ENCODE peak calls at places on chromosome 12, in eight cellular contexts. F is chondrocyte; T is stimulated activated CD4-positive, alpha-beta T cell treated with anti-CD3 and anti-CD28 coated beads, Interleukin-4, amount 100 ng/mL, for 48 hours; Y is activated CD4-positive, alpha-beta T cell treated with anti-CD3 and anti-CD28 coated beads, Interleukin-2, amount 10 ng/mL, durations not matched to agents 24 days and 14 days; W is GM12878; I is left kidney; U is neural crest cell; K is CD4-positive, alpha-beta T cell. H is an unnamed sample.

GRCh38 chr12:6230321-6231110 is 30.3 kb downstream of the CD9 start:
- DNase-seq in F (no peak), T (peak; percentile 50), Y (peak; percentile 93), W (peak; percentile 69), I (peak; percentile 77), U (peak; percentile 43), K (peak; percentile 60), H (peak; percentile 25)

GRCh38 chr12:112998997-112999767 is 20.9 kb downstream of the OAS2 start:
- DNase-seq in F (no peak), T (no peak), Y (no peak), W (no peak), I (peak; percentile 71), U (no peak), K (no peak), H (peak; percentile 43)

GRCh38 chr12:81963651-81964050 is 204.5 kb upstream of the PPFIA2 start:
- DNase-seq in F (no peak), T (no peak), Y (no peak), W (no peak), I (no peak), U (no peak), K (no peak), H (no peak)

GRCh38 chr12:3491938-3492867 is 1.2 kb downstream of the PRMT8 start:
- DNase-seq in F (no peak), T (peak; percentile 27), Y (peak; percentile 86), W (no peak), I (peak; percentile 96), U (peak; percentile 75), K (peak; percentile 16), H (no peak)

GRCh38 chr12:114901316-114901715 is 217.3 kb upstream of the TBX3 start:
- DNase-seq in F (no peak), T (no peak), Y (no peak), W (no peak), I (no peak), U (no peak), K (no peak), H (no peak)

GRCh38 chr12:75884465-75884985 is 147.1 kb downstream of the PHLDA1 start:
- DNase-seq in F (no peak), T (no peak), Y (no peak), W (no peak), I (no peak), U (no peak), K (no peak), H (no peak)

GRCh38 chr12:4112734-4113396 is 160.7 kb upstream of the CCND2 start:
- DNase-seq in F (no peak), T (no peak), Y (peak; percentile 54), W (no peak), I (peak; percentile 23), U (no peak), K (no peak), H (no peak)

GRCh38 chr12:26830358-26830757 is 2.6 kb downstream of the ITPR2 start:
- DNase-seq in F (no peak), T (no peak), Y (no peak), W (no peak), I (no peak), U (no peak), K (no peak), H (no peak)

GRCh38 chr12:75591628-75592027 is 80.2 kb upstream of the KRR1 start:
- DNase-seq in F (no peak), T (no peak), Y (no peak), W (no peak), I (peak; percentile 82), U (no peak), K (no peak), H (no peak)

GRCh38 chr12:95336387-95337067 is 118.9 kb downstream of the VEZT start:
- DNase-seq in F (no peak), T (no peak), Y (no peak), W (no peak), I (peak; percentile 93), U (peak; percentile 61), K (no peak), H (no peak)

GRCh38 chr12:18462437-18462836 is 201.1 kb downstream of the PIK3C2G start:
- DNase-seq in F (no peak), T (no peak), Y (no peak), W (no peak), I (peak; percentile 33), U (no peak), K (no peak), H (no peak)

GRCh38 chr12:81610955-81611889 is 147.9 kb downstream of the PPFIA2 start:
- DNase-seq in F (no peak), T (no peak), Y (no peak), W (no peak), I (peak; percentile 17), U (no peak), K (no peak), H (no peak)

GRCh38 chr12:64362721-64363305 is 27.7 kb downstream of the C12orf56 start:
- DNase-seq in F (no peak), T (no peak), Y (no peak), W (no peak), I (no peak), U (no peak), K (no peak), H (no peak)

GRCh38 chr12:10132971-10133370 is 3.0 kb upstream of the CLEC7A start:
- DNase-seq in F (no peak), T (no peak), Y (no peak), W (no peak), I (no peak), U (no peak), K (no peak), H (no peak)

GRCh38 chr12:19261773-19262172 is 132.2 kb downstream of the PLEKHA5 start:
- DNase-seq in F (no peak), T (no peak), Y (no peak), W (no peak), I (no peak), U (no peak), K (no peak), H (no peak)

GRCh38 chr12:5171701-5172100 is 128.0 kb downstream of the KCNA5 start:
- DNase-seq in F (no peak), T (no peak), Y (no peak), W (no peak), I (peak; percentile 86), U (peak; percentile 45), K (no peak), H (no peak)

GRCh38 chr12:105740337-105740736 is 398.4 kb downstream of the NUAK1 start:
- DNase-seq in F (no peak), T (no peak), Y (no peak), W (no peak), I (peak; percentile 42), U (no peak), K (no peak), H (no peak)

GRCh38 chr12:5907812-5908211 is 37.2 kb downstream of the ANO2 start:
- DNase-seq in F (no peak), T (no peak), Y (no peak), W (no peak), I (peak; percentile 86), U (no peak), K (no peak), H (no peak)

GRCh38 chr12:4819654-4820053 is 90.1 kb upstream of the KCNA1 start:
- DNase-seq in F (no peak), T (no peak), Y (no peak), W (no peak), I (no peak), U (no peak), K (no peak), H (no peak)

GRCh38 chr12:27779416-27779815 is 617 bp upstream of the KLHL42 start:
- DNase-seq in F (no peak), T (no peak), Y (no peak), W (no peak), I (peak; percentile 82), U (no peak), K (no peak), H (no peak)

GRCh38 chr12:51823875-51824565 is 24.5 kb downstream of the FIGNL2 start:
- DNase-seq in F (no peak), T (no peak), Y (peak; percentile 72), W (no peak), I (peak; percentile 89), U (no peak), K (no peak), H (no peak)

GRCh38 chr12:85280138-85280983 is at the start of gene ALX1:
- DNase-seq in F (peak; percentile 92), T (no peak), Y (peak; percentile 65), W (no peak), I (peak; percentile 80), U (peak; percentile 67), K (no peak), H (no peak)

GRCh38 chr12:15584366-15585041 is 204.7 kb downstream of the EPS8 start:
- DNase-seq in F (no peak), T (no peak), Y (peak; percentile 79), W (no peak), I (peak; percentile 68), U (no peak), K (peak; percentile 15), H (peak; percentile 56)

GRCh38 chr12:61367281-61367785 is 892.9 kb upstream of the USP15 start:
- DNase-seq in F (no peak), T (no peak), Y (no peak), W (no peak), I (no peak), U (no peak), K (no peak), H (no peak)

GRCh38 chr12:66709893-66710292 is 31.0 kb upstream of the GRIP1 start:
- DNase-seq in F (no peak), T (no peak), Y (no peak), W (no peak), I (no peak), U (no peak), K (no peak), H (no peak)